ENCODE peak calls at places on chromosomes 5 and 9, in nine cellular contexts. K is IMR-90, E is AG04450, O is lower lobe of right lung, G is cardiac fibroblast, S is neural crest cell, Y is GM13977, X is HFFc6, L is activated B cell treated with CpG ODN at 0.5 μM for 24 hours. P is an unnamed sample.

GRCh38 chr9:6944093-6944551 is 186.3 kb downstream of the KDM4C start:
- DNase-seq in K (peak; percentile 82), E (no peak), O (no peak), G (peak; percentile 77), S (no peak), Y (no peak), X (peak; percentile 71), L (no peak), P (peak; percentile 84)

GRCh38 chr9:112495614-112496013 is 9.0 kb downstream of the KIAA1958 start:
- DNase-seq in K (no peak), E (no peak), O (no peak), G (no peak), S (no peak), Y (no peak), X (no peak), L (no peak), P (no peak)

GRCh38 chr5:132813599-132814440 is 718 bp downstream of the SOWAHA start:
- DNase-seq in K (no peak), E (no peak), O (no peak), G (no peak), S (no peak), Y (peak; percentile 68), X (no peak), L (peak; percentile 47), P (no peak)

GRCh38 chr5:137345396-137345795 is 153.7 kb downstream of the SPOCK1 start:
- DNase-seq in K (no peak), E (no peak), O (no peak), G (no peak), S (no peak), Y (no peak), X (no peak), L (no peak), P (peak; percentile 22)

GRCh38 chr5:59130441-59130840 is 547.6 kb downstream of the RAB3C start:
- DNase-seq in K (peak; percentile 77), E (no peak), O (no peak), G (peak; percentile 47), S (no peak), Y (no peak), X (no peak), L (no peak), P (peak; percentile 28)

GRCh38 chr5:139360384-139360783 is 18.7 kb downstream of the PAIP2 start:
- DNase-seq in K (no peak), E (no peak), O (no peak), G (no peak), S (no peak), Y (no peak), X (no peak), L (no peak), P (no peak)

GRCh38 chr5:143741418-143741817 is 70.5 kb upstream of the HMHB1 start:
- DNase-seq in K (no peak), E (no peak), O (no peak), G (no peak), S (no peak), Y (no peak), X (no peak), L (no peak), P (no peak)

GRCh38 chr5:105899726-105900125 is 1771.0 kb downstream of the EFNA5 start:
- DNase-seq in K (no peak), E (no peak), O (no peak), G (no peak), S (no peak), Y (no peak), X (no peak), L (no peak), P (no peak)

GRCh38 chr9:87336914-87337333 is 160.7 kb upstream of the DAPK1 start:
- DNase-seq in K (peak; percentile 79), E (peak; percentile 38), O (no peak), G (peak; percentile 94), S (no peak), Y (peak; percentile 60), X (peak; percentile 74), L (no peak), P (peak; percentile 92)

GRCh38 chr9:87338075-87338989 is 159.3 kb upstream of the DAPK1 start:
- DNase-seq in K (no peak), E (no peak), O (no peak), G (no peak), S (no peak), Y (no peak), X (no peak), L (no peak), P (no peak)

GRCh38 chr9:87337335-87338074 is 160.2 kb upstream of the DAPK1 start:
- DNase-seq in K (no peak), E (no peak), O (no peak), G (peak; percentile 59), S (no peak), Y (no peak), X (no peak), L (no peak), P (peak; percentile 52)

GRCh38 chr9:87334366-87334765 is 163.3 kb upstream of the DAPK1 start:
- DNase-seq in K (no peak), E (no peak), O (no peak), G (no peak), S (no peak), Y (no peak), X (no peak), L (no peak), P (no peak)

GRCh38 chr9:87336407-87336806 is 161.3 kb upstream of the DAPK1 start:
- DNase-seq in K (no peak), E (no peak), O (no peak), G (peak; percentile 45), S (no peak), Y (peak; percentile 26), X (peak; percentile 22), L (no peak), P (peak; percentile 28)
- TF ChIP-seq CTCF in K (no peak), E (no peak), O (no peak), G (peak; percentile 29), S (no peak), Y (peak; percentile 42), X (no peak), L (no peak), P (peak; percentile 41)

DNA sequence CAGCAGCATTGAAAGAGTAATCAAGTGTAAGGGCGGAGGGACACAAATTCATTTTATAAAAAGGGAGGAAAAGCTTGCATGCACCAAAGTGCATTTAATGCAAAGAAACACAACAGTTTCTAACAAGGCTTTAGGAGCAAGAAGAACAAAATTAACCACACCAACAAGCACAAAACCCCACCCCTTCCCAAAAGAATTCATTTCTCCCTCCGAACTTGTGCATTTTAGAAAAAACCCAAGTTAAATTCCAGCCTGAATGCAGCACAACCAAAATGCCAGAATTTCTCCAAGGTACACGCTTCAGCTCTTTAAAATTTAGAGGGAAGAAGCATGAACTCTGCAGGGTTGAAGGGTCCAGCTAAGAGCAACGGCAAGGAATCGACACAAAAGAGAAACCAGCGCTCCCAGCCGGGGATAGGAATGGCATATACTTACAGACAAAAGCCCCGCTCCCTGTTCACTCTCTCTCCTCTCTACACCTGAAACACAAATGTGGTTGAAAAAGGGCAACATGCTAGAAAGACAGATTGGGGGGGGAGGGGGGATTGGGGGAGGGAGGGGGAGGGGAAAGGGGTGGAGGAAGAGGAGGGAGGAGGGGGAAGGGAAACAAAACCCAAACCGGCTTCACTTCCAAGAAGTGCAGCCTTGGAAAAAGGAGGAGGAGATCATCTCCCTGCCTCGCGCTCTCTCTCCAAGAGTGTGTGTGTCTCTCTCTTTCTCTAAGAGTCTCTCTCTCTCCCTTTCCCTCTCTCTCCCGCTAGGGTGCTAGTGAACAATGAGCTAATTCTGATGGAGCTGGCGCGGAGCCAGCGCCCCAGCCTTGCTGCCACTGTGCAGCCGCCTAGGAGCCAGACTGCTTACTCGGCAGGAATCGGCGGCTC is at the start of gene NREP:
- DNase-seq in K (peak; percentile 97), E (peak; percentile 89), O (peak; percentile 94), G (peak; percentile 97), S (peak; percentile 62), Y (peak; percentile 82), X (peak; percentile 98), L (no peak), P (peak; percentile 96)
- TF ChIP-seq CTCF in K (peak; percentile 59), E (peak; percentile 65), O (peak; percentile 29), G (peak; percentile 58), S (peak; percentile 58), Y (peak; percentile 25), X (peak; percentile 55), L (no peak), P (peak; percentile 79)

DNA sequence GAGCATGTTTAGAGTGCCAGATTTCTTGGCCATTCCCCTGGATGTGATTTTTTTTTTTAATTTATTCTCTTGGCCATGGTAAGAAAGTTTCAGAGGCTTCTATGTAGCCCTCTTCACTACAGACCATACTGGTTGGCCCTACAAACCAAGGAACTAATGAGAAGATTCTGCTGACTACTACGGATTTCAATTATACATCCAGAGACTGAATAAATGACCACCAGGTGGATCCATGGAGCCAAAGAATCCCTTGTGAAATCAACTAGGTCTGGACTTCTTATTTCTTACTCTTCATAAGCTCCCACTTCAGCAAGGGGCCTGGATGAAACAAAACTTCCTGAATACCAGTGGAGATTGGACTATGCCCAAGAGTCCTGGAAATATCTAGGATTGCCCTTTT is 27.6 kb downstream of the ZNF622 start:
- DNase-seq in K (no peak), E (no peak), O (no peak), G (peak; percentile 16), S (no peak), Y (no peak), X (no peak), L (no peak), P (peak; percentile 13)
- TF ChIP-seq CTCF in K (peak; percentile 29), E (peak; percentile 35), O (no peak), G (peak; percentile 14), S (no peak), Y (no peak), X (peak; percentile 54), L (no peak), P (peak; percentile 18)

GRCh38 chr5:83363876-83364275 is 107.7 kb upstream of the VCAN start:
- DNase-seq in K (no peak), E (no peak), O (no peak), G (no peak), S (no peak), Y (no peak), X (no peak), L (no peak), P (no peak)

GRCh38 chr5:83368317-83368716 is 103.2 kb upstream of the VCAN start:
- DNase-seq in K (peak; percentile 88), E (peak; percentile 36), O (peak; percentile 47), G (peak; percentile 35), S (no peak), Y (no peak), X (peak; percentile 19), L (no peak), P (peak; percentile 81)

GRCh38 chr5:83362526-83362925 is 109.0 kb upstream of the VCAN start:
- DNase-seq in K (no peak), E (no peak), O (no peak), G (no peak), S (no peak), Y (no peak), X (no peak), L (no peak), P (no peak)

GRCh38 chr5:83363111-83363510 is 108.4 kb upstream of the VCAN start:
- DNase-seq in K (no peak), E (no peak), O (no peak), G (no peak), S (no peak), Y (no peak), X (no peak), L (no peak), P (no peak)

DNA sequence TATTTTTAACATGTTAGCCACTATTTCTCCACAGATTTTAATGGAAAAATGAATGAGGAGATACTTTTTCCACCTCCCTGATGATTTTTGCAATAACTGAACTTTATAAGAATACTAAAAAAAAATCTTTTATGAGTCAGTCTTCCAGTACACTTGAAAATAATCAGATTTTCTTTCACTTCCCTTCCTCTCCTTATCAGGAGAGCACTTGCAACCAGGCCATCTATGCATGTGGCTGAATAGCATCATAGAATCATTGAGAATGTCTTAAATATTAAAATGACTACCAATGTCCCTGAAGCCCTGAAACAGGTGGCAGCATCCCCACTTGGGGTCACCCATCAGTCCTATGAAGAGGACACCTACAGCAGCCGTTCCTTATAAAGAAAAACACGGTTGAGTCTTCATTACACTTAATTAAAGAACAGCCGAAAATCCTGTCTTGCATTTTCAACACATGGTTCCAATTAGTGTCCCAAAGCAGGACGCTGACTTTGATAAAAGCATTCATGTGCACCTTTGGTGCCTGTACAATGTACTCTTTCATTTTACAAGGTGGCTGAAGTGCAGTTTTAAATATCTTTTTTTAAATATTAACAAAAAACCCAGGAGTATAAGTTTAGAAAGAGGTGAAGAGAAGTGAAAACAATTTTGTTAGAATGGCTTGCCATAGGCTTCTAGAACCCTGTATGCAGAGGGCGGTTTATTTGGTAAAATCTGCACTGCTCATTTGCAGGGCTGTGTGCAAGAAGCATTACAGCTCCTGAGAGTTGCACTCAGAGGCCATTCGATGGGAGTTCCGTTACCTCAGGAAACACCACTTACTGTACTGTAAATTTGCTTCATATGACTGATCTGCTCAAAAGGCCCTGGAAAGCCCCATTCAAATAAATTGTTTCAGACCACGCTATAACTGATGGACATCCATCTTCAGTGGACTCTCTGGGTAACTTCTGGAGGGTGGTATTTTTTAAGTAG is 106.9 kb upstream of the VCAN start:
- DNase-seq in K (no peak), E (no peak), O (no peak), G (no peak), S (no peak), Y (peak; percentile 7), X (no peak), L (no peak), P (peak; percentile 19)
- TF ChIP-seq CTCF in K (no peak), E (no peak), O (no peak), G (no peak), S (no peak), Y (no peak), X (no peak), L (no peak), P (no peak)